ENCODE peak calls at places on chromosome 9, in six cellular contexts. One of them, this sample, is unnamed.

GRCh38 chr9:6034954-6035353 is 19.5 kb upstream of the RANBP6 start:
- DNase-seq in adrenal gland: no peak
- DNase-seq in cardiac muscle cell: no peak
- DNase-seq in HCT116: no peak
- DNase-seq in prostate gland: no peak
- DNase-seq in ovary: no peak
- DNase-seq in this sample: no peak

GRCh38 chr9:128505414-128505765 is 871 bp downstream of the GLE1 start:
- DNase-seq in adrenal gland: no peak
- DNase-seq in cardiac muscle cell: no peak
- DNase-seq in HCT116: no peak
- DNase-seq in prostate gland: no peak
- DNase-seq in ovary: no peak
- DNase-seq in this sample: no peak

GRCh38 chr9:133738039-133738805 is at the start of gene SARDH:
- DNase-seq in adrenal gland: peak
- DNase-seq in cardiac muscle cell: peak
- DNase-seq in prostate gland: no peak
- DNase-seq in ovary: peak
- DNase-seq in HCT116: no peak
- DNase-seq in this sample: peak

GRCh38 chr9:121454972-121455371 is 44.7 kb downstream of the GGTA1 start:
- DNase-seq in prostate gland: no peak
- DNase-seq in HCT116: no peak
- DNase-seq in ovary: no peak
- DNase-seq in cardiac muscle cell: no peak
- DNase-seq in adrenal gland: no peak
- DNase-seq in this sample: no peak

GRCh38 chr9:79662553-79662956 is 90.8 kb downstream of the TLE4 start:
- DNase-seq in prostate gland: no peak
- DNase-seq in adrenal gland: no peak
- DNase-seq in ovary: no peak
- DNase-seq in HCT116: no peak
- DNase-seq in cardiac muscle cell: no peak
- DNase-seq in this sample: no peak

GRCh38 chr9:85425153-85425611 is 316.6 kb downstream of the AGTPBP1 start:
- DNase-seq in ovary: peak
- DNase-seq in HCT116: peak
- DNase-seq in cardiac muscle cell: peak
- DNase-seq in adrenal gland: peak
- DNase-seq in prostate gland: peak
- DNase-seq in this sample: peak

GRCh38 chr9:26158631-26159150 is 480.4 kb upstream of the TUSC1 start:
- DNase-seq in HCT116: no peak
- DNase-seq in cardiac muscle cell: no peak
- DNase-seq in prostate gland: no peak
- DNase-seq in ovary: no peak
- DNase-seq in adrenal gland: no peak
- DNase-seq in this sample: no peak

GRCh38 chr9:68416891-68417570 is 60.6 kb downstream of the PGM5 start:
- DNase-seq in HCT116: peak
- DNase-seq in ovary: no peak
- DNase-seq in cardiac muscle cell: peak
- DNase-seq in adrenal gland: no peak
- DNase-seq in prostate gland: no peak
- DNase-seq in this sample: no peak

GRCh38 chr9:133792721-133793470 is 54.7 kb upstream of the SARDH start:
- DNase-seq in adrenal gland: peak
- DNase-seq in cardiac muscle cell: peak
- DNase-seq in HCT116: peak
- DNase-seq in ovary: peak
- DNase-seq in prostate gland: peak
- DNase-seq in this sample: peak

GRCh38 chr9:128193469-128194096 is 2.2 kb upstream of the CIZ1 start:
- DNase-seq in ovary: no peak
- DNase-seq in HCT116: no peak
- DNase-seq in adrenal gland: no peak
- DNase-seq in cardiac muscle cell: no peak
- DNase-seq in prostate gland: no peak
- DNase-seq in this sample: no peak

GRCh38 chr9:128634651-128635262 is 21.9 kb downstream of the DYNC2I2 start:
- DNase-seq in prostate gland: no peak
- DNase-seq in cardiac muscle cell: no peak
- DNase-seq in adrenal gland: no peak
- DNase-seq in HCT116: no peak
- DNase-seq in ovary: no peak
- DNase-seq in this sample: no peak

GRCh38 chr9:22073349-22073748 is 64.2 kb upstream of the CDKN2B start:
- DNase-seq in ovary: no peak
- DNase-seq in prostate gland: no peak
- DNase-seq in adrenal gland: no peak
- DNase-seq in HCT116: no peak
- DNase-seq in cardiac muscle cell: no peak
- DNase-seq in this sample: no peak

GRCh38 chr9:6133346-6134063 is 82.1 kb upstream of the IL33 start:
- DNase-seq in HCT116: no peak
- DNase-seq in ovary: no peak
- DNase-seq in adrenal gland: no peak
- DNase-seq in cardiac muscle cell: no peak
- DNase-seq in prostate gland: no peak
- DNase-seq in this sample: no peak

GRCh38 chr9:136438909-136439549 is 616 bp downstream of the INPP5E start:
- DNase-seq in ovary: peak
- DNase-seq in adrenal gland: peak
- DNase-seq in cardiac muscle cell: peak
- DNase-seq in prostate gland: no peak
- DNase-seq in HCT116: no peak
- DNase-seq in this sample: peak

GRCh38 chr9:63817622-63818518 is 1467.1 kb downstream of the FOXD4L5 start:
- DNase-seq in prostate gland: peak
- DNase-seq in HCT116: no peak
- DNase-seq in ovary: peak
- DNase-seq in cardiac muscle cell: peak
- DNase-seq in adrenal gland: peak
- DNase-seq in this sample: peak

GRCh38 chr9:128072144-128073021 is 4.4 kb downstream of the SLC25A25 start:
- DNase-seq in HCT116: no peak
- DNase-seq in cardiac muscle cell: peak
- DNase-seq in prostate gland: peak
- DNase-seq in adrenal gland: peak
- DNase-seq in ovary: peak
- DNase-seq in this sample: peak

GRCh38 chr9:79581794-79582193 is 10.0 kb downstream of the TLE4 start:
- DNase-seq in cardiac muscle cell: no peak
- DNase-seq in prostate gland: no peak
- DNase-seq in ovary: no peak
- DNase-seq in HCT116: no peak
- DNase-seq in adrenal gland: no peak
- DNase-seq in this sample: no peak

GRCh38 chr9:135857843-135858242 is 49.5 kb downstream of the CAMSAP1 start:
- DNase-seq in prostate gland: no peak
- DNase-seq in ovary: no peak
- DNase-seq in HCT116: no peak
- DNase-seq in adrenal gland: no peak
- DNase-seq in cardiac muscle cell: no peak
- DNase-seq in this sample: no peak

GRCh38 chr9:70229579-70229978 is 29.2 kb upstream of the SMC5 start:
- DNase-seq in HCT116: peak
- DNase-seq in cardiac muscle cell: no peak
- DNase-seq in adrenal gland: no peak
- DNase-seq in ovary: no peak
- DNase-seq in prostate gland: no peak
- DNase-seq in this sample: no peak

GRCh38 chr9:2257530-2257929 is 242.4 kb downstream of the SMARCA2 start:
- DNase-seq in cardiac muscle cell: no peak
- DNase-seq in prostate gland: no peak
- DNase-seq in ovary: no peak
- DNase-seq in adrenal gland: no peak
- DNase-seq in HCT116: no peak
- DNase-seq in this sample: no peak

GRCh38 chr9:130313103-130313858 is 47.7 kb downstream of the HMCN2 start:
- DNase-seq in cardiac muscle cell: no peak
- DNase-seq in prostate gland: no peak
- DNase-seq in adrenal gland: no peak
- DNase-seq in ovary: no peak
- DNase-seq in HCT116: no peak
- DNase-seq in this sample: no peak

GRCh38 chr9:74847478-74848149 is 40.1 kb downstream of the TRPM6 start:
- DNase-seq in cardiac muscle cell: no peak
- DNase-seq in prostate gland: no peak
- DNase-seq in ovary: no peak
- DNase-seq in HCT116: no peak
- DNase-seq in adrenal gland: no peak
- DNase-seq in this sample: no peak

GRCh38 chr9:21993893-21994525 is at the start of gene CDKN2A:
- DNase-seq in adrenal gland: no peak
- DNase-seq in prostate gland: no peak
- DNase-seq in ovary: peak
- DNase-seq in HCT116: no peak
- DNase-seq in cardiac muscle cell: peak
- DNase-seq in this sample: peak

GRCh38 chr9:107266624-107267369 is 16.3 kb upstream of the RAD23B start:
- DNase-seq in prostate gland: no peak
- DNase-seq in HCT116: no peak
- DNase-seq in adrenal gland: no peak
- DNase-seq in ovary: no peak
- DNase-seq in cardiac muscle cell: no peak
- DNase-seq in this sample: no peak

GRCh38 chr9:134318941-134319305 is 7.3 kb upstream of the RXRA start:
- DNase-seq in cardiac muscle cell: no peak
- DNase-seq in HCT116: no peak
- DNase-seq in prostate gland: no peak
- DNase-seq in adrenal gland: no peak
- DNase-seq in ovary: peak
- DNase-seq in this sample: no peak

GRCh38 chr9:16768816-16769215 is 101.7 kb downstream of the BNC2 start:
- DNase-seq in adrenal gland: no peak
- DNase-seq in ovary: no peak
- DNase-seq in prostate gland: no peak
- DNase-seq in cardiac muscle cell: no peak
- DNase-seq in HCT116: no peak
- DNase-seq in this sample: no peak
- H3K27ac ChIP-seq in adrenal gland: no peak
- H3K27ac ChIP-seq in ovary: no peak
- H3K27ac ChIP-seq in prostate gland: no peak
- H3K27ac ChIP-seq in cardiac muscle cell: no peak
- H3K27ac ChIP-seq in HCT116: no peak
- H3K27ac ChIP-seq in this sample: no peak

GRCh38 chr9:71279188-71279739 is 157.8 kb upstream of the TRPM3 start:
- DNase-seq in adrenal gland: no peak
- DNase-seq in HCT116: no peak
- DNase-seq in cardiac muscle cell: no peak
- DNase-seq in ovary: no peak
- DNase-seq in prostate gland: no peak
- DNase-seq in this sample: no peak
- H3K4me3 ChIP-seq in adrenal gland: no peak
- H3K4me3 ChIP-seq in HCT116: no peak
- H3K4me3 ChIP-seq in cardiac muscle cell: no peak
- H3K4me3 ChIP-seq in ovary: no peak
- H3K4me3 ChIP-seq in prostate gland: no peak
- H3K4me3 ChIP-seq in this sample: no peak

GRCh38 chr9:109913461-109913810 is 133.4 kb downstream of the PALM2AKAP2 start:
- DNase-seq in adrenal gland: no peak
- DNase-seq in ovary: no peak
- DNase-seq in prostate gland: no peak
- DNase-seq in cardiac muscle cell: no peak
- DNase-seq in HCT116: no peak
- DNase-seq in this sample: no peak

GRCh38 chr9:109912082-109912581 is 132.1 kb downstream of the PALM2AKAP2 start:
- DNase-seq in prostate gland: no peak
- DNase-seq in cardiac muscle cell: no peak
- DNase-seq in adrenal gland: no peak
- DNase-seq in ovary: no peak
- DNase-seq in HCT116: no peak
- DNase-seq in this sample: no peak

GRCh38 chr9:109912726-109913460 is 132.9 kb downstream of the PALM2AKAP2 start:
- DNase-seq in adrenal gland: peak
- DNase-seq in HCT116: no peak
- DNase-seq in cardiac muscle cell: peak
- DNase-seq in prostate gland: no peak
- DNase-seq in ovary: no peak
- DNase-seq in this sample: no peak

GRCh38 chr9:109916316-109916715 is 136.3 kb downstream of the PALM2AKAP2 start:
- DNase-seq in ovary: no peak
- DNase-seq in adrenal gland: no peak
- DNase-seq in cardiac muscle cell: no peak
- DNase-seq in HCT116: no peak
- DNase-seq in prostate gland: no peak
- DNase-seq in this sample: no peak

GRCh38 chr9:109914280-109915027 is 134.5 kb downstream of the PALM2AKAP2 start:
- DNase-seq in cardiac muscle cell: no peak
- DNase-seq in HCT116: no peak
- DNase-seq in adrenal gland: no peak
- DNase-seq in prostate gland: no peak
- DNase-seq in ovary: no peak
- DNase-seq in this sample: peak
- H3K27ac ChIP-seq in cardiac muscle cell: no peak
- H3K27ac ChIP-seq in HCT116: no peak
- H3K27ac ChIP-seq in adrenal gland: no peak
- H3K27ac ChIP-seq in prostate gland: no peak
- H3K27ac ChIP-seq in ovary: no peak
- H3K27ac ChIP-seq in this sample: peak

DNA sequence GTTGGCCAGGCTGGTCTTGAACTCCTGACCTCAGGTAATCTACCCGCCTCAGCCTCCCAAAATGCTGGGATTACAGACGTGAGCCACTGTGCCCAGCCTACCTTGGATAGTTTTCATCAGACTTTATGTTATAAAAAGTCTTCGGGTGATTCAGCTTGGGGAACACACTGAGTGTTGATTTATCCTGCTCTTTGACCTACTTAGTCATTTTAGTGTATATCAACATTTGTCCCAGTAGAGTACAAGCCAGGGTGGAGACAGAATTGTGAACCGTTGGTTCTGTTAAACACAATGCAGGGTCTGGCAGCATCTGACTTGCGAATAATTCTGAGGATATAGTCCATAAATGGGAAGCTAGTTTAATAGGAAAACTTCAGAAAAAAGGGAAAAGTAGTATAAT is 39.7 kb downstream of the NFX1 start:
- DNase-seq in HCT116: no peak
- DNase-seq in ovary: no peak
- DNase-seq in adrenal gland: no peak
- DNase-seq in prostate gland: no peak
- DNase-seq in cardiac muscle cell: no peak
- DNase-seq in this sample: peak
- H3K4me3 ChIP-seq in HCT116: no peak
- H3K4me3 ChIP-seq in ovary: no peak
- H3K4me3 ChIP-seq in adrenal gland: no peak
- H3K4me3 ChIP-seq in prostate gland: no peak
- H3K4me3 ChIP-seq in cardiac muscle cell: no peak
- H3K4me3 ChIP-seq in this sample: no peak